ENCODE peak calls at places on chromosomes 12 and 14, in five cellular contexts. A is HCT116, H is H1, L is GM23248, J is astrocyte. Y is an unnamed sample. For H3K9me3, the result is how much of the 10 kb centered on the place peaks cover.

GRCh38 chr12:65171870-65172269 is 2.5 kb downstream of the LEMD3 start:
- DNase-seq in H (no peak), A (no peak), J (no peak), L (peak), Y (peak)

GRCh38 chr14:24943024-24943423 is 106.9 kb downstream of the STXBP6 start:
- DNase-seq in L (peak), H (peak), J (no peak), A (no peak), Y (peak)

GRCh38 chr14:50569714-50570274 is 9.8 kb downstream of the ATL1 start:
- DNase-seq in H (no peak), A (no peak), L (no peak), J (no peak), Y (no peak)

GRCh38 chr12:60148109-60148508 is 552.3 kb downstream of the SLC16A7 start:
- DNase-seq in L (peak), A (no peak), J (peak), H (no peak), Y (peak)

GRCh38 chr12:132061641-132062430 is 82.3 kb downstream of the DDX51 start:
- DNase-seq in L (no peak), H (no peak), J (no peak), A (no peak), Y (no peak)

GRCh38 chr14:63777024-63777423 is 49.2 kb upstream of the SGPP1 start:
- DNase-seq in A (peak), J (peak), H (no peak), L (peak), Y (peak)

GRCh38 chr12:3523728-3524127 is 32.7 kb downstream of the PRMT8 start:
- DNase-seq in L (no peak), J (no peak), H (no peak), A (no peak), Y (no peak)

GRCh38 chr12:106284294-106285105 is 18.0 kb upstream of the TCP11L2 start:
- DNase-seq in J (no peak), A (no peak), L (peak), H (no peak), Y (no peak)

GRCh38 chr14:90574640-90575131 is 177.9 kb downstream of the CALM1 start:
- DNase-seq in H (no peak), A (no peak), J (no peak), L (no peak), Y (no peak)

GRCh38 chr12:122099280-122099749 is 20.8 kb downstream of the MLXIP start:
- DNase-seq in H (no peak), J (no peak), A (no peak), L (no peak), Y (no peak)

GRCh38 chr12:112183591-112184021 is 58.2 kb downstream of the TRAFD1 start:
- DNase-seq in H (peak), J (no peak), A (no peak), L (no peak), Y (no peak)

GRCh38 chr14:79581912-79582576 is 629.3 kb downstream of the DIO2 start:
- DNase-seq in A (no peak), H (no peak), J (peak), L (peak), Y (peak)

GRCh38 chr14:101400815-101401214 is 160.5 kb upstream of the DIO3 start:
- DNase-seq in L (peak), H (no peak), A (no peak), J (no peak), Y (peak)

GRCh38 chr12:9134981-9135628 is 19.4 kb upstream of the A2M start:
- DNase-seq in J (no peak), A (peak), L (no peak), H (no peak), Y (no peak)

GRCh38 chr14:80544366-80544765 is 333.1 kb upstream of the DIO2 start:
- DNase-seq in H (no peak), L (no peak), A (no peak), J (no peak), Y (no peak)

GRCh38 chr12:120249875-120250795 is 15.4 kb downstream of the PXN start:
- DNase-seq in J (no peak), A (no peak), L (peak), H (no peak), Y (no peak)

GRCh38 chr14:100376751-100377171 is 53.6 kb downstream of the SLC25A47 start:
- DNase-seq in H (no peak), L (peak), A (no peak), J (no peak), Y (peak)

GRCh38 chr14:77641207-77641533 is 24.7 kb upstream of the SPTLC2 start:
- DNase-seq in J (no peak), L (peak), H (no peak), A (no peak), Y (no peak)

GRCh38 chr14:45610303-45610702 is 357.3 kb upstream of the MIS18BP1 start:
- DNase-seq in H (no peak), A (no peak), J (peak), L (peak), Y (peak)

GRCh38 chr12:11807453-11807852 is 158.0 kb downstream of the ETV6 start:
- DNase-seq in L (no peak), J (no peak), A (no peak), H (no peak), Y (no peak)

GRCh38 chr14:59803052-59803451 is 67.5 kb downstream of the RTN1 start:
- DNase-seq in L (no peak), A (no peak), J (no peak), H (no peak), Y (no peak)

GRCh38 chr12:86903166-86903565 is 647.0 kb upstream of the MGAT4C start:
- DNase-seq in L (no peak), J (no peak), H (no peak), A (no peak), Y (no peak)

GRCh38 chr12:115983226-115983798 is 294.2 kb downstream of the MED13L start:
- DNase-seq in H (peak), A (no peak), J (no peak), L (peak), Y (no peak)

GRCh38 chr12:46891306-46891705 is 65.5 kb upstream of the SLC38A4 start:
- DNase-seq in J (peak), H (no peak), A (no peak), L (peak), Y (peak)

GRCh38 chr14:70152704-70153103 is 36.0 kb downstream of the SLC8A3 start:
- DNase-seq in J (no peak), L (no peak), H (no peak), A (no peak), Y (no peak)

GRCh38 chr12:87960557-87960956 is 68.6 kb downstream of the C12orf50 start:
- DNase-seq in J (no peak), H (no peak), A (no peak), L (no peak), Y (no peak)

DNA sequence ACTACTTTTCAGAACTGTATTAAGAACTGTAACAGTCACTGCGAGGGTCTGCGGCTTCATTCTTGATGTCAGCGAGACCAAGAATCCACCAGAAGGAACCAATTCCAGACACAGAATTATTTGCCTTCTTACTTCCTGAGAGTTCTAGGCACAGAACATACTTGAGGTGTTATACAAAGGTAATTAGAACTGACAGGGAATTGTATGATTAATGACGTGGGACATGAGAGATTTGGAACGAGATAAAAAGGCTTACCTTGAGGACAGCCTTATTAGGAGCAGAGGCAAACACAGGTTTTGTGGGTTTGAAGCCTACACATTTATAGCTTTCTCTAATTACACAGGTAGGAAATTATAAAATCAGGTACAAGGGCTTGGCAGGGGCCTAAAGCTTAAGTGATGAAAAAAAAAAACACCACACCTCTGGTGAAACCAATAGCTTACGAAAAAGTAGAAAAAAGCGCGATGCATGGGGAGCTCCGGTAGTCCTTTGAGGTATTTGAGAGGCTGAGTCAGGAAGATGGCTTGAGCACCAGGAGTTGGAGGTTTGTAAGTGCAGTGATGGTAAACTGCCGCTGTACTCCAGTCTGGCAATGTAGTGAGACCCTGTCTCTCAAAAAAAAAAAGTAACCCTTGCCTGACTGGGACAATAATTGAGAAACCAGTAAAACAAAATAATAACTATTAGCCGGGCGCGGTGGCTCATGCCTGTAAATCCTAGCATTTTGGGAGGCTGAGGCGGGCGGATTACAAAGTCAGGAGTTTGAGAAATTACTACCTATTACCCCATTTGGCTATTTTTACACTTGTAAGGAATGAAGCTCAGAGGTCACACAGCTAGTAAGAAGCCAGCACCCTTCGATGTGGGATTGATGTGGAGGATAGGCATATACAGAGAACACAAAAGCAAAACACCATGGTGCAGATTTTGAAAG is 795 bp upstream of the ACOT2 start:
- DNase-seq in L (peak), A (no peak), J (peak), H (no peak), Y (peak)
- H3K4me3 ChIP-seq in L (peak), A (no peak), J (peak), H (no peak), Y (peak)

GRCh38 chr12:44846826-44847225 is 29.3 kb downstream of the NELL2 start:
- DNase-seq in A (no peak), J (no peak), H (no peak), L (no peak), Y (no peak)
- H3K9ac ChIP-seq in A (no peak), J (no peak), H (no peak), L (no peak), Y (no peak)

GRCh38 chr14:95285566-95285965 is 34.1 kb downstream of the CLMN start:
- DNase-seq in J (no peak), A (no peak), H (no peak), L (no peak), Y (no peak)
- H3K9me3 ChIP-seq in J (under half), A (under half), H (under half), L (under half), Y (under half)

DNA sequence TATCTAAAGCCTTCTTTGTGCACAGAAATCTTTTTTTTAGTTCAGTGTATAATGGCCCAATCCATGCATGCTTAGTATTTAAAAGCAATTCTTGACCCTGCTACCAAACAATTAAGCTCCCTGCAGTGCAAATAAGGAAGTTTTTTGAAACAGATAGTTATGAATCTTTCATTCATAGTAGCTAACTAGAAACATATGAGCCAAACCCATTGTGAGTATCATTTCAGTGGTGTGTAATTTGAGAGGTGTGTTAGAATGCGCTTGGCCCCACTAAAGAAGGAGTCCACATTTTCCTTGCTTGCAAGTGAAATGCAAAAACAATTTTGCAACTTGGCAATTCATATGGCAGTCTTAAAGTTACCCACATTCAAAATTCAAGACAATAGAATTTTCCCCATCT is 14.4 kb downstream of the EPS8 start:
- DNase-seq in L (peak), A (no peak), J (peak), H (no peak), Y (peak)
- H3K4me3 ChIP-seq in L (peak), A (no peak), J (no peak), H (no peak), Y (peak)

Y was measured in adipocyte.